ENCODE peak calls at places on chromosome 11, in seven cellular contexts. One of them, this sample, is unnamed. For H3K36me3, the result is how much of the 10 kb centered on the place peaks cover.

GRCh38 chr11:119481021-119481666 is 58.2 kb upstream of the THY1 start:
- DNase-seq in body of pancreas: peak
- DNase-seq in upper lobe of right lung: peak
- DNase-seq in pancreas: peak
- DNase-seq in psoas muscle: peak
- DNase-seq in spleen: peak
- DNase-seq in IMR-90: peak
- DNase-seq in this sample: peak

GRCh38 chr11:127524618-127525017 is 524.0 kb upstream of the KIRREL3 start:
- DNase-seq in IMR-90: no peak
- DNase-seq in spleen: no peak
- DNase-seq in upper lobe of right lung: no peak
- DNase-seq in body of pancreas: peak
- DNase-seq in pancreas: peak
- DNase-seq in psoas muscle: no peak
- DNase-seq in this sample: no peak

GRCh38 chr11:116930177-116930576 is 92.8 kb upstream of the APOA1 start:
- DNase-seq in upper lobe of right lung: no peak
- DNase-seq in body of pancreas: no peak
- DNase-seq in spleen: peak
- DNase-seq in psoas muscle: no peak
- DNase-seq in pancreas: no peak
- DNase-seq in IMR-90: peak
- DNase-seq in this sample: no peak

GRCh38 chr11:71138737-71139425 is 113.5 kb downstream of the SHANK2 start:
- DNase-seq in body of pancreas: no peak
- DNase-seq in spleen: peak
- DNase-seq in IMR-90: no peak
- DNase-seq in upper lobe of right lung: peak
- DNase-seq in pancreas: no peak
- DNase-seq in psoas muscle: no peak
- DNase-seq in this sample: no peak

GRCh38 chr11:81301426-81301825 is 1432.2 kb downstream of the FAM181B start:
- DNase-seq in body of pancreas: no peak
- DNase-seq in pancreas: no peak
- DNase-seq in psoas muscle: no peak
- DNase-seq in spleen: no peak
- DNase-seq in upper lobe of right lung: no peak
- DNase-seq in IMR-90: no peak
- DNase-seq in this sample: no peak

GRCh38 chr11:9003573-9004309 is at the start of gene NRIP3:
- DNase-seq in body of pancreas: peak
- DNase-seq in IMR-90: peak
- DNase-seq in spleen: peak
- DNase-seq in psoas muscle: peak
- DNase-seq in upper lobe of right lung: peak
- DNase-seq in pancreas: peak
- DNase-seq in this sample: no peak

GRCh38 chr11:46890665-46891064 is 27.7 kb downstream of the LRP4 start:
- DNase-seq in spleen: no peak
- DNase-seq in body of pancreas: no peak
- DNase-seq in psoas muscle: no peak
- DNase-seq in upper lobe of right lung: no peak
- DNase-seq in IMR-90: peak
- DNase-seq in pancreas: no peak
- DNase-seq in this sample: no peak

GRCh38 chr11:113272281-113272680 is 42.1 kb upstream of the TTC12 start:
- DNase-seq in IMR-90: no peak
- DNase-seq in spleen: no peak
- DNase-seq in upper lobe of right lung: no peak
- DNase-seq in pancreas: no peak
- DNase-seq in body of pancreas: no peak
- DNase-seq in psoas muscle: no peak
- DNase-seq in this sample: no peak

GRCh38 chr11:110249066-110249465 is 47.3 kb downstream of the RDX start:
- DNase-seq in pancreas: no peak
- DNase-seq in body of pancreas: no peak
- DNase-seq in upper lobe of right lung: no peak
- DNase-seq in psoas muscle: no peak
- DNase-seq in spleen: no peak
- DNase-seq in IMR-90: no peak
- DNase-seq in this sample: no peak

GRCh38 chr11:24575392-24575791 is 78.5 kb downstream of the LUZP2 start:
- DNase-seq in pancreas: no peak
- DNase-seq in spleen: no peak
- DNase-seq in psoas muscle: no peak
- DNase-seq in body of pancreas: no peak
- DNase-seq in IMR-90: peak
- DNase-seq in upper lobe of right lung: no peak
- DNase-seq in this sample: no peak

GRCh38 chr11:124756033-124756752 is 4.1 kb upstream of the VSIG2 start:
- DNase-seq in pancreas: no peak
- DNase-seq in IMR-90: no peak
- DNase-seq in spleen: no peak
- DNase-seq in body of pancreas: no peak
- DNase-seq in psoas muscle: no peak
- DNase-seq in upper lobe of right lung: no peak
- DNase-seq in this sample: no peak

GRCh38 chr11:57323503-57324153 is 1.1 kb downstream of the TNKS1BP1 start:
- DNase-seq in upper lobe of right lung: no peak
- DNase-seq in psoas muscle: peak
- DNase-seq in IMR-90: peak
- DNase-seq in spleen: no peak
- DNase-seq in body of pancreas: no peak
- DNase-seq in pancreas: no peak
- DNase-seq in this sample: no peak
- TF ChIP-seq CTCF in upper lobe of right lung: peak
- TF ChIP-seq CTCF in psoas muscle: peak
- TF ChIP-seq CTCF in IMR-90: no peak
- TF ChIP-seq CTCF in spleen: no peak
- TF ChIP-seq CTCF in body of pancreas: no peak
- TF ChIP-seq CTCF in pancreas: no peak
- TF ChIP-seq CTCF in this sample: peak

GRCh38 chr11:57979532-57980079 is 44.1 kb upstream of the OR9Q1 start:
- DNase-seq in body of pancreas: no peak
- DNase-seq in pancreas: no peak
- DNase-seq in spleen: no peak
- DNase-seq in psoas muscle: no peak
- DNase-seq in upper lobe of right lung: no peak
- DNase-seq in IMR-90: no peak
- DNase-seq in this sample: no peak
- H3K36me3 ChIP-seq in body of pancreas: under half
- H3K36me3 ChIP-seq in pancreas: under half
- H3K36me3 ChIP-seq in spleen: under half
- H3K36me3 ChIP-seq in psoas muscle: under half
- H3K36me3 ChIP-seq in upper lobe of right lung: under half
- H3K36me3 ChIP-seq in IMR-90: under half
- H3K36me3 ChIP-seq in this sample: under half

GRCh38 chr11:97254790-97255189 is 865.0 kb downstream of the JRKL start:
- DNase-seq in psoas muscle: no peak
- DNase-seq in IMR-90: no peak
- DNase-seq in upper lobe of right lung: no peak
- DNase-seq in pancreas: no peak
- DNase-seq in body of pancreas: no peak
- DNase-seq in spleen: no peak
- DNase-seq in this sample: no peak

GRCh38 chr11:97259434-97259833 is 869.6 kb downstream of the JRKL start:
- DNase-seq in IMR-90: no peak
- DNase-seq in psoas muscle: no peak
- DNase-seq in pancreas: no peak
- DNase-seq in upper lobe of right lung: no peak
- DNase-seq in body of pancreas: no peak
- DNase-seq in spleen: no peak
- DNase-seq in this sample: no peak

DNA sequence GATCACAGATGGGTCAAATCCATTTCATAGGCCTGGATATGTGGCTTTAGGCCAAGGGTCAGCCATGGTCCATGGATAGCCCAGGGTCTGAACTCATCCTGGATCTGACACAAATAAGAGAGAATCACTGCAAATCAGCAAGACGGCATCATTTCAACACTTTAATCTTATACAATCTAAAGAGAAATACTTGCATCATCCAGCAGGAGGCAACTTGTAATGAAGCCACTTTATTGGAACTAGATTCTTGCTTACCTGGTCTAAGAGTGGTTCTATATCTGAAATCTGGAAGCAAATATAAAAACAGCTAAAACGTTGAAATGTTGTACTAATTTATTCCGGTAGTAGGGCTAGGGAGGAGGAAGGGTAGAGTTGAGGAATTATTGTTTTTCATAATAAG is 870.1 kb downstream of the JRKL start:
- DNase-seq in body of pancreas: no peak
- DNase-seq in upper lobe of right lung: no peak
- DNase-seq in pancreas: no peak
- DNase-seq in IMR-90: no peak
- DNase-seq in spleen: no peak
- DNase-seq in psoas muscle: no peak
- DNase-seq in this sample: no peak
- TF ChIP-seq CTCF in body of pancreas: no peak
- TF ChIP-seq CTCF in upper lobe of right lung: no peak
- TF ChIP-seq CTCF in pancreas: no peak
- TF ChIP-seq CTCF in IMR-90: no peak
- TF ChIP-seq CTCF in spleen: no peak
- TF ChIP-seq CTCF in psoas muscle: no peak
- TF ChIP-seq CTCF in this sample: no peak

GRCh38 chr11:33294797-33295196 is 37.6 kb downstream of the HIPK3 start:
- DNase-seq in IMR-90: no peak
- DNase-seq in body of pancreas: no peak
- DNase-seq in psoas muscle: no peak
- DNase-seq in upper lobe of right lung: no peak
- DNase-seq in pancreas: no peak
- DNase-seq in spleen: no peak
- DNase-seq in this sample: no peak

GRCh38 chr11:33292306-33292705 is 35.1 kb downstream of the HIPK3 start:
- DNase-seq in IMR-90: no peak
- DNase-seq in psoas muscle: no peak
- DNase-seq in upper lobe of right lung: no peak
- DNase-seq in pancreas: no peak
- DNase-seq in spleen: no peak
- DNase-seq in body of pancreas: no peak
- DNase-seq in this sample: no peak

GRCh38 chr11:33290319-33290718 is 33.1 kb downstream of the HIPK3 start:
- DNase-seq in spleen: no peak
- DNase-seq in upper lobe of right lung: no peak
- DNase-seq in body of pancreas: no peak
- DNase-seq in pancreas: no peak
- DNase-seq in IMR-90: no peak
- DNase-seq in psoas muscle: no peak
- DNase-seq in this sample: no peak

GRCh38 chr11:33294224-33294623 is 37.0 kb downstream of the HIPK3 start:
- DNase-seq in pancreas: no peak
- DNase-seq in body of pancreas: no peak
- DNase-seq in psoas muscle: no peak
- DNase-seq in spleen: no peak
- DNase-seq in upper lobe of right lung: no peak
- DNase-seq in IMR-90: no peak
- DNase-seq in this sample: no peak

DNA sequence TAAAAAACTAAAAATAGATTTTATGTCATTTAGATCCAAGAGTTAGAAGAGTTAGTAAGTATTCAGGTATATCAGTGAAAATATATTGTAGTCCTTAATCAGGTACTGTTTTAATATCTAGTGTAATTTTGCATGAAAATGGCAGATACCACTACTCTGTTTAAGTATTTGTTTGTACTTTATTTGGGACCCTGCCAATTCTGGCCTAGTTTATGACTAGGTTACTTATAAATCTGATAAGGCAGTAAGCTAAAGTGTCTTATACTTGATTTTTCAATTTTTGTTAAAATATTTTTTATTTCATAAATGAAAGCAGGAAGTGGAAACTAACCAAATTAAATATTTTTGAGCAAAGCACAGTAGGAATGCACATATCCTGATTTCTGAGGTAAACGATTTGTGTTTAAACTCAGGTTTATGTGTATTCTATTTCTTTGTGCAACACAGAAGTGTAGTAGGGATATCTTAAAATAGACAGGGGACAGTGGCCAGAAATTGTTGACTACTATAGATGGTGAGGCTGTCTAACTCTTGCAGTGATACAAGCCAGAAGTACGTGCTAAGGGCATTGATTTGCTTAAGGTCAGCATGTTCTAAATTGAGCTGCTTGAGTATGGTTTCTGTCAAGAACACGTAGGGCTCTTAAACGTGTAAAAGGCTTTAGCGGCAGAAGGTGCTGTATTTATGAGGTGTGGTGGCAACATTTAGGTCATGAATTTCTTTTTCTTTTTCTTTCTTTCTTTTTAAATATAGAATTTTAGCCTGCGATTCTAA is 34.0 kb downstream of the HIPK3 start:
- DNase-seq in spleen: no peak
- DNase-seq in body of pancreas: peak
- DNase-seq in IMR-90: peak
- DNase-seq in upper lobe of right lung: no peak
- DNase-seq in psoas muscle: no peak
- DNase-seq in pancreas: no peak
- DNase-seq in this sample: no peak
- H3K36me3 ChIP-seq in spleen: half or more
- H3K36me3 ChIP-seq in body of pancreas: under half
- H3K36me3 ChIP-seq in IMR-90: under half
- H3K36me3 ChIP-seq in upper lobe of right lung: under half
- H3K36me3 ChIP-seq in psoas muscle: under half
- H3K36me3 ChIP-seq in pancreas: under half
- H3K36me3 ChIP-seq in this sample: under half

DNA sequence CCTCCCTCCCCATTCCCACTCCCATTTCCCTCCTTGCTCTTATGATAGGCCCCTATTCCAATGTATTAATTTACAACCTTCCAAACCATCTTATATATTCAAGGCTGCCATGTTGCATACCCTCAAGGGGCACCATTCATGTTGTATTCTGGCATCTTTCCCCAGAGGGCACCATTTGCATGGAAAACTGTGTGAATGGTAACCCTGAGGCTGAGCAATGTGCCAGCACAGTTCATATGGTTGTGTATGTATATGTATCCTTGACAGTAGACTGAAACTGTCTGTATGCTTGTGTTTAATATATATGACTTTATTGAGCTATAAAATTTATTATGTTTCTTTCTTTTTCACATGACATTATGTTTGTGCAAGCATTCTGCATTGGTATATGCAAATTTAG is 7.3 kb downstream of the RASSF10 start:
- DNase-seq in IMR-90: no peak
- DNase-seq in spleen: no peak
- DNase-seq in upper lobe of right lung: no peak
- DNase-seq in pancreas: no peak
- DNase-seq in psoas muscle: no peak
- DNase-seq in body of pancreas: no peak
- DNase-seq in this sample: no peak
- TF ChIP-seq CTCF in IMR-90: no peak
- TF ChIP-seq CTCF in spleen: no peak
- TF ChIP-seq CTCF in upper lobe of right lung: no peak
- TF ChIP-seq CTCF in pancreas: no peak
- TF ChIP-seq CTCF in psoas muscle: no peak
- TF ChIP-seq CTCF in body of pancreas: no peak
- TF ChIP-seq CTCF in this sample: no peak

DNA sequence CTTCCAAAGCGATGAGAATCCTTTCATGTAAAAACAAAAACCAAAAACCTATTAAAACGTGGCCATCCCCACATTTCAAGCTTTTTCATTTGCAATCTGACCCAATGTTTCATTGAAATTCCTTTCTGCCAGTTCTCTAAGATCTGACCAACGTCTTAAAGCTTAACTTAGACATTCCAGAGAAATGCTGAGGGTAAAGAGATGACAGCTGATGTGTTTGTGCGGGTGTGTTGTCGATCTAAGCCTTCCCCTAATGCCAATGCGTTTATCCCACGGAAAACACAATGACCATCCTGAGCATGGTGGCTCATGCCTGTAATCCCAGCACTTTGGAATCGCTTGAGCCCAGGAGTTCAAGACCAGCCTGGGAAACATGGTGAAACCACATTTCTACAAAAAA is 6.4 kb upstream of the TESMIN start:
- DNase-seq in IMR-90: no peak
- DNase-seq in psoas muscle: no peak
- DNase-seq in body of pancreas: no peak
- DNase-seq in pancreas: no peak
- DNase-seq in spleen: no peak
- DNase-seq in upper lobe of right lung: no peak
- DNase-seq in this sample: no peak
- H3K36me3 ChIP-seq in IMR-90: under half
- H3K36me3 ChIP-seq in psoas muscle: under half
- H3K36me3 ChIP-seq in body of pancreas: under half
- H3K36me3 ChIP-seq in pancreas: under half
- H3K36me3 ChIP-seq in spleen: half or more
- H3K36me3 ChIP-seq in upper lobe of right lung: half or more
- H3K36me3 ChIP-seq in this sample: under half

This sample was measured in kidney epithelial cell.